ENCODE peak calls at places on chromosome 20, in seven cellular contexts. Z is NCI-H1436 treated with DMSO at 0.1 percent for 48 hours, J is glutamatergic neuron, I is RWPE2, K is EL, V is cerebellar cortex, D is memory B cell. E is an unnamed sample.

GRCh38 chr20:24953621-24954133 is 4.6 kb downstream of the CST7 start:
- DNase-seq in K (no peak), V (no peak), D (no peak), Z (no peak), J (no peak), I (peak), E (no peak)

GRCh38 chr20:63740501-63741353 is 1.2 kb downstream of the SLC2A4RG start:
- DNase-seq in J (peak), I (peak), V (peak), Z (no peak), K (peak), D (no peak), E (peak)

GRCh38 chr20:54123587-54124180 is 50.1 kb downstream of the CYP24A1 start:
- DNase-seq in V (no peak), D (no peak), Z (no peak), K (peak), J (no peak), I (peak), E (peak)

GRCh38 chr20:25089662-25090061 is 7.7 kb upstream of the VSX1 start:
- DNase-seq in D (no peak), K (no peak), I (peak), V (no peak), Z (no peak), J (no peak), E (no peak)

GRCh38 chr20:45798935-45799642 is 7.3 kb downstream of the DNTTIP1 start:
- DNase-seq in D (peak), Z (no peak), I (no peak), V (peak), J (peak), K (peak), E (peak)

GRCh38 chr20:37384683-37385174 is 38.8 kb downstream of the SRC start:
- DNase-seq in J (peak), Z (no peak), V (peak), D (peak), K (peak), I (peak), E (peak)

GRCh38 chr20:4763776-4764525 is 42.2 kb downstream of the PRND start:
- DNase-seq in V (no peak), J (no peak), Z (no peak), I (no peak), D (no peak), K (no peak), E (no peak)

GRCh38 chr20:56442381-56443365 is 25.8 kb upstream of the RTF2 start:
- DNase-seq in V (no peak), I (peak), K (no peak), Z (no peak), D (no peak), J (no peak), E (peak)

GRCh38 chr20:17233621-17234020 is 6.8 kb downstream of the PCSK2 start:
- DNase-seq in J (no peak), I (no peak), Z (no peak), D (no peak), K (no peak), V (no peak), E (no peak)

GRCh38 chr20:48706116-48706656 is 121.6 kb downstream of the PREX1 start:
- DNase-seq in I (no peak), J (no peak), Z (no peak), D (no peak), K (no peak), V (no peak), E (no peak)

GRCh38 chr20:55586626-55587025 is 418.7 kb downstream of the CBLN4 start:
- DNase-seq in J (no peak), V (no peak), Z (no peak), K (no peak), D (no peak), I (no peak), E (no peak)

GRCh38 chr20:45283529-45284065 is 23.0 kb upstream of the RBPJL start:
- DNase-seq in I (no peak), D (no peak), J (no peak), K (no peak), Z (no peak), V (no peak), E (peak)

GRCh38 chr20:51446656-51447055 is 95.9 kb downstream of the NFATC2 start:
- DNase-seq in D (no peak), Z (no peak), I (peak), K (peak), J (no peak), V (no peak), E (peak)

GRCh38 chr20:13857304-13857703 is 72.5 kb downstream of the NDUFAF5 start:
- DNase-seq in J (no peak), Z (no peak), I (no peak), V (peak), K (no peak), D (no peak), E (no peak)

GRCh38 chr20:62227977-62228958 is 8.2 kb upstream of the HRH3 start:
- DNase-seq in D (no peak), Z (no peak), V (no peak), K (no peak), I (no peak), J (no peak), E (no peak)

GRCh38 chr20:12113468-12114371 is 196.0 kb downstream of the BTBD3 start:
- DNase-seq in V (peak), K (peak), I (no peak), D (no peak), Z (no peak), J (no peak), E (peak)